ENCODE peak calls at places on chromosome 21, in nine cellular contexts. G is tibial artery, P is IMR-90, C is osteoblast, N is uterus, E is heart right ventricle, V is fibroblast of lung, U is aorta, O is upper lobe of left lung. J is an unnamed sample. For H3K4me1, the result is how much of the 10 kb centered on the place peaks cover.

GRCh38 chr21:42786884-42787283 is 92.5 kb downstream of the WDR4 start:
- DNase-seq in G (no peak), P (no peak), C (peak), N (no peak), E (no peak), V (no peak), U (no peak), O (no peak), J (no peak)

GRCh38 chr21:45554477-45555175 is 12.4 kb upstream of the SLC19A1 start:
- DNase-seq in G (peak), P (peak), C (peak), N (peak), E (peak), V (peak), U (peak), O (peak), J (peak)

GRCh38 chr21:15210235-15210678 is 145.5 kb upstream of the NRIP1 start:
- DNase-seq in G (peak), P (no peak), C (no peak), N (no peak), E (peak), V (no peak), U (peak), O (no peak), J (peak)

GRCh38 chr21:45330075-45330781 is 42.5 kb upstream of the POFUT2 start:
- DNase-seq in G (no peak), P (peak), C (peak), N (peak), E (no peak), V (peak), U (peak), O (peak), J (peak)

GRCh38 chr21:44329971-44330681 is 9.1 kb downstream of the CFAP410 start:
- DNase-seq in G (no peak), P (no peak), C (no peak), N (no peak), E (no peak), V (no peak), U (no peak), O (peak), J (no peak)

GRCh38 chr21:45433911-45434644 is 29.1 kb downstream of the COL18A1 start:
- DNase-seq in G (no peak), P (no peak), C (no peak), N (no peak), E (no peak), V (no peak), U (no peak), O (peak), J (no peak)

GRCh38 chr21:45303751-45304150 is 16.1 kb upstream of the POFUT2 start:
- DNase-seq in G (no peak), P (no peak), C (no peak), N (no peak), E (peak), V (no peak), U (peak), O (peak), J (peak)

GRCh38 chr21:44614161-44614631 is 2.3 kb downstream of the KRTAP10-8 start:
- DNase-seq in G (no peak), P (no peak), C (no peak), N (no peak), E (no peak), V (no peak), U (no peak), O (peak), J (no peak)

GRCh38 chr21:45257673-45258341 is 29.9 kb downstream of the POFUT2 start:
- DNase-seq in G (peak), P (no peak), C (peak), N (no peak), E (no peak), V (no peak), U (peak), O (peak), J (no peak)

GRCh38 chr21:46413365-46413696 is 45.4 kb upstream of the DIP2A start:
- DNase-seq in G (no peak), P (no peak), C (peak), N (no peak), E (no peak), V (no peak), U (peak), O (no peak), J (peak)

GRCh38 chr21:42767561-42767835 is 111.8 kb downstream of the WDR4 start:
- DNase-seq in G (no peak), P (no peak), C (peak), N (no peak), E (no peak), V (no peak), U (no peak), O (peak), J (no peak)

GRCh38 chr21:44702111-44702972 is 5.4 kb downstream of the KRTAP10-12 start:
- DNase-seq in G (no peak), P (no peak), C (peak), N (no peak), E (no peak), V (no peak), U (no peak), O (peak), J (no peak)

GRCh38 chr21:46069719-46070279 is 28.1 kb upstream of the COL6A2 start:
- DNase-seq in G (no peak), P (no peak), C (peak), N (no peak), E (peak), V (no peak), U (peak), O (peak), J (no peak)

GRCh38 chr21:46009951-46010655 is 28.5 kb downstream of the COL6A1 start:
- DNase-seq in G (no peak), P (no peak), C (peak), N (peak), E (no peak), V (no peak), U (no peak), O (peak), J (no peak)

GRCh38 chr21:46180079-46180722 is 4.1 kb downstream of the SPATC1L start:
- DNase-seq in G (no peak), P (no peak), C (no peak), N (no peak), E (no peak), V (no peak), U (no peak), O (no peak), J (no peak)

GRCh38 chr21:29639366-29640232 is 300.2 kb downstream of the GRIK1 start:
- DNase-seq in G (no peak), P (no peak), C (peak), N (no peak), E (no peak), V (no peak), U (no peak), O (no peak), J (no peak)

GRCh38 chr21:21057349-21058062 is 59.3 kb downstream of the NCAM2 start:
- DNase-seq in G (no peak), P (no peak), C (no peak), N (no peak), E (no peak), V (no peak), U (no peak), O (no peak), J (no peak)

GRCh38 chr21:29939859-29940245 is at the start of gene GRIK1:
- DNase-seq in G (no peak), P (no peak), C (no peak), N (no peak), E (no peak), V (peak), U (no peak), O (peak), J (no peak)

GRCh38 chr21:29072873-29073221 is 601 bp downstream of the CCT8 start:
- DNase-seq in G (no peak), P (peak), C (peak), N (no peak), E (no peak), V (peak), U (no peak), O (no peak), J (no peak)

GRCh38 chr21:28538987-28539622 is 453.6 kb downstream of the LTN1 start:
- DNase-seq in G (no peak), P (peak), C (peak), N (no peak), E (no peak), V (peak), U (no peak), O (no peak), J (no peak)

GRCh38 chr21:38898422-38899098 is 92.8 kb downstream of the ETS2 start:
- DNase-seq in G (no peak), P (no peak), C (no peak), N (no peak), E (no peak), V (no peak), U (no peak), O (no peak), J (no peak)

GRCh38 chr21:33760641-33761103 is 118.4 kb downstream of the ITSN1 start:
- DNase-seq in G (no peak), P (peak), C (no peak), N (no peak), E (no peak), V (peak), U (no peak), O (no peak), J (no peak)
- H3K4me3 ChIP-seq in G (no peak), P (no peak), C (no peak), N (no peak), E (no peak), V (no peak), U (no peak), O (no peak), J (no peak)

DNA sequence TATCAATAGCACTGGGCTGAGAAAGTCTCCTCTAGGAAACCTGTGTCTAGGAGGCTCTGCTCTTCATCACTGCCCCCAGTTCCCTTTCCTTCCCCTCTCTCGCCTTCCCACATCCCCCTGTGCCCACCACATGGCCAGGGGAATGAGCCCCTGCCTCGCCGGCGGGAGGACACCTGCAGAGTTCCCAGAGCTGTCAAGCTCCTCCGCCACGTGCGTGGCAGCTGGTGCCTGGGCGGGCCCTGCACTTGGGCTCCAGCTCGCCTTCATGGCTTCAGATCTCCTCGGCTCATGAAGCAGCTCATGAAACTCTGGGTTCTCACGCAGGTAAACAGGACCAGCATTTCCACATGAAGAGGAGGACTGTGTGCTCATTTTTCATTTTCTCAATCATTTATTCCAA is 62.8 kb downstream of the SIM2 start:
- DNase-seq in G (no peak), P (no peak), C (no peak), N (no peak), E (no peak), V (no peak), U (no peak), O (peak), J (no peak)
- H3K27ac ChIP-seq in G (no peak), P (no peak), C (no peak), N (no peak), E (no peak), V (no peak), U (no peak), O (no peak), J (no peak)

GRCh38 chr21:41653243-41653943 is 113.5 kb downstream of the RIPK4 start:
- DNase-seq in G (no peak), P (no peak), C (no peak), N (no peak), E (no peak), V (no peak), U (no peak), O (no peak), J (no peak)
- H3K4me1 ChIP-seq in G (under half), P (under half), C (under half), N (under half), E (under half), V (under half), U (under half), O (under half), J (under half)

GRCh38 chr21:35426897-35427296 is 377.8 kb upstream of the RUNX1 start:
- DNase-seq in G (no peak), P (no peak), C (no peak), N (no peak), E (no peak), V (no peak), U (no peak), O (no peak), J (no peak)

GRCh38 chr21:35427320-35428040 is 378.4 kb upstream of the RUNX1 start:
- DNase-seq in G (peak), P (no peak), C (no peak), N (no peak), E (no peak), V (no peak), U (no peak), O (no peak), J (peak)

GRCh38 chr21:35428041-35428400 is 378.9 kb upstream of the RUNX1 start:
- DNase-seq in G (no peak), P (peak), C (no peak), N (no peak), E (no peak), V (peak), U (no peak), O (no peak), J (no peak)

GRCh38 chr21:35428927-35429326 is 379.8 kb upstream of the RUNX1 start:
- DNase-seq in G (no peak), P (no peak), C (no peak), N (no peak), E (no peak), V (no peak), U (no peak), O (no peak), J (no peak)

DNA sequence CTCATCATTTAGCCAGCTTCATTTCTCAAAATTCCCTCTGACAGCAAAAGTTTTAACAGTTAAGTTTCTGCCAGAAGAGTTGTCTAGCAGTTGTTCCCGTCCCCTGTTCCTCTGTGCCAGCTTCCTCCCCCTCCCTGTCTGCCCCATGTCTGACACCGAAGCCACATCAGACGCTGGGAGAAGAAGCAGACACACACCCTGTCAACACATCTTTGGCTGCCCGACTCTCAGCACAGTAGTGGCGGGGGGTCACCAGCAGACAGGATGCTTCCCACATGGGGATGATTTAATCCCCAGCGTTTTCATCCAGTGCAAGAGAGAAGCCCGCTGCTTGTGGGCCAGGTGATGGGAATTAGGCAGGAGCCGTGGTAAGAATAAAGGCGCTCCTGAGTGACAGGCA is 379.4 kb upstream of the RUNX1 start:
- DNase-seq in G (peak), P (no peak), C (no peak), N (no peak), E (peak), V (peak), U (no peak), O (no peak), J (peak)
- H3K4me3 ChIP-seq in G (no peak), P (no peak), C (peak), N (no peak), E (no peak), V (no peak), U (no peak), O (no peak), J (no peak)

GRCh38 chr21:17460094-17460493 is 52.7 kb upstream of the CXADR start:
- DNase-seq in G (no peak), P (no peak), C (no peak), N (no peak), E (no peak), V (peak), U (no peak), O (no peak), J (no peak)

GRCh38 chr21:17461582-17461981 is 51.3 kb upstream of the CXADR start:
- DNase-seq in G (peak), P (peak), C (no peak), N (peak), E (no peak), V (peak), U (no peak), O (no peak), J (no peak)

GRCh38 chr21:17463441-17463840 is 49.4 kb upstream of the CXADR start:
- DNase-seq in G (no peak), P (peak), C (peak), N (peak), E (no peak), V (peak), U (no peak), O (no peak), J (no peak)

GRCh38 chr21:17462276-17462981 is 50.4 kb upstream of the CXADR start:
- DNase-seq in G (no peak), P (peak), C (no peak), N (no peak), E (no peak), V (peak), U (no peak), O (no peak), J (no peak)

GRCh38 chr21:17461014-17461413 is 51.8 kb upstream of the CXADR start:
- DNase-seq in G (peak), P (peak), C (peak), N (peak), E (no peak), V (peak), U (no peak), O (no peak), J (no peak)
- H3K27ac ChIP-seq in G (no peak), P (no peak), C (peak), N (peak), E (peak), V (no peak), U (no peak), O (no peak), J (no peak)

GRCh38 chr21:36323032-36323431 is 3.0 kb downstream of the MORC3 start:
- DNase-seq in G (no peak), P (peak), C (no peak), N (no peak), E (no peak), V (no peak), U (no peak), O (no peak), J (no peak)
- H3K4me1 ChIP-seq in G (under half), P (under half), C (under half), N (under half), E (under half), V (under half), U (under half), O (under half), J (half or more)

GRCh38 chr21:40255665-40256064 is 388.4 kb downstream of the PCP4 start:
- DNase-seq in G (no peak), P (no peak), C (no peak), N (no peak), E (no peak), V (no peak), U (no peak), O (no peak), J (no peak)
- H3K4me3 ChIP-seq in G (no peak), P (no peak), C (no peak), N (no peak), E (no peak), V (no peak), U (no peak), O (no peak), J (no peak)

GRCh38 chr21:31730687-31731111 is 1.2 kb downstream of the SCAF4 start:
- DNase-seq in G (no peak), P (peak), C (peak), N (no peak), E (no peak), V (no peak), U (no peak), O (no peak), J (no peak)
- H3K27ac ChIP-seq in G (peak), P (peak), C (peak), N (peak), E (peak), V (peak), U (no peak), O (peak), J (peak)

GRCh38 chr21:25467891-25468290 is 139.4 kb downstream of the MRPL39 start:
- DNase-seq in G (no peak), P (no peak), C (no peak), N (no peak), E (no peak), V (no peak), U (no peak), O (no peak), J (no peak)
- H3K4me1 ChIP-seq in G (under half), P (under half), C (under half), N (under half), E (under half), V (under half), U (under half), O (under half), J (under half)

DNA sequence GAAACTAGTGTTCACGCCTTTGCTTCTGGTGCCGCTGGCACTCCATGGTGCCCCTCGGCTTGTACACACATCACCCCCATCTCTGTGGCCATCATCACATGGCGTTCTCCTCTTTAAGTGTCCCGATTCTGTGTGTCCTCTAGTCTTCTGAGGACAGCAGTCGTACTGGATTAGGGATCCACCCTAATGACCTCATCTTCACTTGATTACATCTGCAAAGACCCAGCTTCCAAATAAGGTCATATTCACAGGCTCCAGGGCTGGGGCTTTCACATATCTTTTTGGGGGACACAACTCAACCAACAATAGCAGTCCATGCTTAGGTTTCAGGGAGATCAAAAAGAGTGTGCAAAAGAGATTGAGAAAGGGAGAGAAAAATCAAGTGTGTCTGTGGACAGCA is 64.9 kb downstream of the HLCS start:
- DNase-seq in G (no peak), P (no peak), C (no peak), N (no peak), E (no peak), V (no peak), U (no peak), O (no peak), J (no peak)
- H3K4me3 ChIP-seq in G (no peak), P (no peak), C (no peak), N (no peak), E (no peak), V (no peak), U (no peak), O (no peak), J (no peak)